ENCODE peak calls at places on chromosomes 13 and 19, in six cellular contexts. J is heart left ventricle, Q is dermis blood vessel endothelial cell, K is spleen, G is glomerular endothelial cell, Z is PC-3. T is an unnamed sample.

GRCh38 chr19:34943861-34944573 is 17.3 kb downstream of the ZNF30 start:
- DNase-seq in Z (no peak), G (no peak), J (no peak), Q (no peak), K (no peak), T (no peak)

GRCh38 chr19:4556574-4557185 is 2.8 kb downstream of the SEMA6B start:
- DNase-seq in G (no peak), J (peak; percentile 73), K (no peak), Q (peak; percentile 90), Z (peak; percentile 84), T (no peak)

GRCh38 chr19:22619932-22620331 is 14.2 kb upstream of the ZNF492 start:
- DNase-seq in J (no peak), Z (no peak), Q (no peak), K (no peak), G (no peak), T (no peak)

GRCh38 chr19:8054169-8054568 is 1.6 kb downstream of the CCL25 start:
- DNase-seq in Z (no peak), Q (no peak), G (no peak), J (no peak), K (no peak), T (no peak)

GRCh38 chr13:25232937-25233515 is 54.3 kb downstream of the MTMR6 start:
- DNase-seq in G (no peak), K (no peak), Q (peak; percentile 53), Z (peak; percentile 65), J (no peak), T (no peak)

GRCh38 chr13:113785051-113786010 is 26.3 kb downstream of the TMEM255B start:
- DNase-seq in K (peak; percentile 39), G (peak; percentile 47), Q (peak; percentile 88), Z (peak; percentile 97), J (no peak), T (no peak)

GRCh38 chr13:83327091-83327490 is 555.2 kb downstream of the SLITRK1 start:
- DNase-seq in Z (peak; percentile 74), K (no peak), G (no peak), J (no peak), Q (no peak), T (no peak)

GRCh38 chr19:1122972-1123363 is 19.2 kb downstream of the GPX4 start:
- DNase-seq in K (peak; percentile 90), Q (peak; percentile 90), J (peak; percentile 82), G (no peak), Z (peak; percentile 76), T (no peak)

GRCh38 chr13:94987869-94988268 is 275.5 kb upstream of the SOX21 start:
- DNase-seq in K (no peak), Z (peak; percentile 83), J (no peak), G (no peak), Q (no peak), T (no peak)